ENCODE peak calls at places on chromosomes 12 and 14, in nine cellular contexts. One of them, this sample, is unnamed.

GRCh38 chr14:63901434-63902085 is 48.8 kb downstream of the SYNE2 start:
- DNase-seq in IMR-90: peak; percentile 60
- DNase-seq in esophagus squamous epithelium: no peak
- DNase-seq in PC-9: no peak
- DNase-seq in lung: no peak
- DNase-seq in Peyer's patch: no peak
- DNase-seq in effector memory CD4-positive, alpha-beta T cell: no peak
- DNase-seq in tibial nerve: peak; percentile 61
- DNase-seq in mesenchymal stem cell: peak; percentile 67
- DNase-seq in this sample: no peak

GRCh38 chr12:78530065-78530765 is 334.4 kb upstream of the SYT1 start:
- DNase-seq in IMR-90: peak; percentile 38
- DNase-seq in effector memory CD4-positive, alpha-beta T cell: no peak
- DNase-seq in tibial nerve: no peak
- DNase-seq in lung: no peak
- DNase-seq in mesenchymal stem cell: peak; percentile 54
- DNase-seq in esophagus squamous epithelium: no peak
- DNase-seq in Peyer's patch: no peak
- DNase-seq in PC-9: no peak
- DNase-seq in this sample: peak; percentile 54

GRCh38 chr14:25944020-25944419 is 653.8 kb downstream of the NOVA1 start:
- DNase-seq in tibial nerve: no peak
- DNase-seq in effector memory CD4-positive, alpha-beta T cell: no peak
- DNase-seq in esophagus squamous epithelium: no peak
- DNase-seq in PC-9: no peak
- DNase-seq in IMR-90: no peak
- DNase-seq in mesenchymal stem cell: no peak
- DNase-seq in Peyer's patch: no peak
- DNase-seq in lung: no peak
- DNase-seq in this sample: no peak

GRCh38 chr14:71403673-71404072 is 496.4 kb downstream of the PCNX1 start:
- DNase-seq in Peyer's patch: peak; percentile 24
- DNase-seq in IMR-90: peak; percentile 44
- DNase-seq in PC-9: no peak
- DNase-seq in lung: no peak
- DNase-seq in effector memory CD4-positive, alpha-beta T cell: no peak
- DNase-seq in tibial nerve: no peak
- DNase-seq in esophagus squamous epithelium: no peak
- DNase-seq in mesenchymal stem cell: peak; percentile 14
- DNase-seq in this sample: peak; percentile 33

GRCh38 chr14:22065372-22065771 is 391.8 kb upstream of the OR4E1 start:
- DNase-seq in lung: no peak
- DNase-seq in effector memory CD4-positive, alpha-beta T cell: no peak
- DNase-seq in tibial nerve: no peak
- DNase-seq in PC-9: no peak
- DNase-seq in mesenchymal stem cell: no peak
- DNase-seq in Peyer's patch: no peak
- DNase-seq in esophagus squamous epithelium: no peak
- DNase-seq in IMR-90: no peak
- DNase-seq in this sample: no peak

GRCh38 chr12:46983959-46984833 is 95.2 kb upstream of the PCED1B start:
- DNase-seq in tibial nerve: peak; percentile 5
- DNase-seq in lung: no peak
- DNase-seq in Peyer's patch: no peak
- DNase-seq in esophagus squamous epithelium: no peak
- DNase-seq in effector memory CD4-positive, alpha-beta T cell: no peak
- DNase-seq in mesenchymal stem cell: peak; percentile 70
- DNase-seq in PC-9: peak; percentile 64
- DNase-seq in IMR-90: peak; percentile 75
- DNase-seq in this sample: peak; percentile 88

GRCh38 chr12:1083888-1084262 is 92.9 kb downstream of the ERC1 start:
- DNase-seq in lung: no peak
- DNase-seq in IMR-90: peak; percentile 69
- DNase-seq in Peyer's patch: no peak
- DNase-seq in tibial nerve: peak; percentile 40
- DNase-seq in PC-9: peak; percentile 55
- DNase-seq in mesenchymal stem cell: peak; percentile 59
- DNase-seq in effector memory CD4-positive, alpha-beta T cell: no peak
- DNase-seq in esophagus squamous epithelium: no peak
- DNase-seq in this sample: peak; percentile 57

GRCh38 chr12:119179335-119180021 is 747 bp downstream of the HSPB8 start:
- DNase-seq in lung: peak; percentile 61
- DNase-seq in Peyer's patch: no peak
- DNase-seq in IMR-90: peak; percentile 70
- DNase-seq in mesenchymal stem cell: peak; percentile 86
- DNase-seq in PC-9: peak; percentile 84
- DNase-seq in effector memory CD4-positive, alpha-beta T cell: no peak
- DNase-seq in tibial nerve: peak; percentile 35
- DNase-seq in esophagus squamous epithelium: no peak
- DNase-seq in this sample: peak; percentile 96

GRCh38 chr14:58783801-58784511 is 146.2 kb downstream of the DACT1 start:
- DNase-seq in Peyer's patch: no peak
- DNase-seq in tibial nerve: no peak
- DNase-seq in effector memory CD4-positive, alpha-beta T cell: no peak
- DNase-seq in PC-9: no peak
- DNase-seq in lung: no peak
- DNase-seq in mesenchymal stem cell: no peak
- DNase-seq in IMR-90: peak; percentile 30
- DNase-seq in esophagus squamous epithelium: no peak
- DNase-seq in this sample: no peak

GRCh38 chr14:24986206-24986893 is 63.6 kb downstream of the STXBP6 start:
- DNase-seq in lung: no peak
- DNase-seq in IMR-90: no peak
- DNase-seq in mesenchymal stem cell: no peak
- DNase-seq in esophagus squamous epithelium: no peak
- DNase-seq in Peyer's patch: no peak
- DNase-seq in tibial nerve: no peak
- DNase-seq in effector memory CD4-positive, alpha-beta T cell: no peak
- DNase-seq in PC-9: no peak
- DNase-seq in this sample: no peak

GRCh38 chr12:26938660-26939185 is 453 bp downstream of the FGFR1OP2 start:
- DNase-seq in PC-9: peak; percentile 43
- DNase-seq in mesenchymal stem cell: no peak
- DNase-seq in IMR-90: no peak
- DNase-seq in tibial nerve: peak; percentile 22
- DNase-seq in esophagus squamous epithelium: no peak
- DNase-seq in effector memory CD4-positive, alpha-beta T cell: no peak
- DNase-seq in lung: peak; percentile 33
- DNase-seq in Peyer's patch: peak; percentile 43
- DNase-seq in this sample: peak; percentile 55

GRCh38 chr12:12230275-12230674 is 36.6 kb downstream of the LRP6 start:
- DNase-seq in esophagus squamous epithelium: no peak
- DNase-seq in tibial nerve: no peak
- DNase-seq in IMR-90: no peak
- DNase-seq in PC-9: no peak
- DNase-seq in lung: no peak
- DNase-seq in effector memory CD4-positive, alpha-beta T cell: no peak
- DNase-seq in Peyer's patch: no peak
- DNase-seq in mesenchymal stem cell: no peak
- DNase-seq in this sample: no peak

GRCh38 chr12:32551058-32551457 is 128.0 kb upstream of the DNM1L start:
- DNase-seq in tibial nerve: no peak
- DNase-seq in Peyer's patch: no peak
- DNase-seq in lung: no peak
- DNase-seq in PC-9: no peak
- DNase-seq in mesenchymal stem cell: no peak
- DNase-seq in esophagus squamous epithelium: no peak
- DNase-seq in IMR-90: no peak
- DNase-seq in effector memory CD4-positive, alpha-beta T cell: no peak
- DNase-seq in this sample: no peak
- H3K4me1 ChIP-seq in tibial nerve: peaks cover 35% of the 10 kb centered on the region
- H3K4me1 ChIP-seq in Peyer's patch: no peaks in the 10 kb centered on the region
- H3K4me1 ChIP-seq in lung: peaks cover 37% of the 10 kb centered on the region
- H3K4me1 ChIP-seq in PC-9: no peaks in the 10 kb centered on the region
- H3K4me1 ChIP-seq in mesenchymal stem cell: peaks cover 18% of the 10 kb centered on the region
- H3K4me1 ChIP-seq in esophagus squamous epithelium: peaks cover 8% of the 10 kb centered on the region
- H3K4me1 ChIP-seq in IMR-90: peaks cover 8% of the 10 kb centered on the region
- H3K4me1 ChIP-seq in effector memory CD4-positive, alpha-beta T cell: no peaks in the 10 kb centered on the region
- H3K4me1 ChIP-seq in this sample: no peaks in the 10 kb centered on the region

GRCh38 chr12:57087689-57088441 is 1.0 kb upstream of the NAB2 start:
- DNase-seq in Peyer's patch: peak; percentile 90
- DNase-seq in mesenchymal stem cell: peak; percentile 99
- DNase-seq in lung: peak; percentile 94
- DNase-seq in effector memory CD4-positive, alpha-beta T cell: peak; percentile 72
- DNase-seq in esophagus squamous epithelium: peak; percentile 53
- DNase-seq in PC-9: peak; percentile 80
- DNase-seq in IMR-90: peak; percentile 98
- DNase-seq in tibial nerve: peak; percentile 86
- DNase-seq in this sample: peak; percentile 98
- H3K27ac ChIP-seq in Peyer's patch: peak overlapping the region; percentile 98
- H3K27ac ChIP-seq in mesenchymal stem cell: peak overlapping the region; percentile 87
- H3K27ac ChIP-seq in lung: peak overlapping the region; percentile 99
- H3K27ac ChIP-seq in effector memory CD4-positive, alpha-beta T cell: peak overlapping the region; percentile 97
- H3K27ac ChIP-seq in esophagus squamous epithelium: peak overlapping the region; percentile 98
- H3K27ac ChIP-seq in PC-9: peak overlapping the region; percentile 91
- H3K27ac ChIP-seq in IMR-90: peak overlapping the region; percentile 98
- H3K27ac ChIP-seq in tibial nerve: peak overlapping the region; percentile 99
- H3K27ac ChIP-seq in this sample: peak overlapping the region; percentile 97

DNA sequence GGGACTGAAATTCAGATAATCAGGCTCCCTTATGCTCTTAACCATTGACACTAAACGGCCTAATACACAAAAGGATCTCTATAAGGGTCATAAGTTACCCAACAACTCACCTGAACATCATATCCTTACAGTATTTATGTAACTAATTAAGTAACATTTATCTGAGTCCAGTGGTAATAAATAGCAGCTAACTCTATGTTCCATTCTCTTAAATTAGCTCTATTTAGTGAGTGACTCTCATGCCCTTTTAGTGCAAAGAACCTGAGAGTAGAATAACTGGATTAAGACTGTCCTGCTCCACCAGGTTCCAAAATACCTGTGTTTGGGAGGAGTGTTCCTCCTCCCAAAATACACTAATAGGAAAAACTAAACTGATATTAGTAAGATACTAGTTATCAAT is 9.8 kb downstream of the SCAF11 start:
- DNase-seq in IMR-90: no peak
- DNase-seq in effector memory CD4-positive, alpha-beta T cell: no peak
- DNase-seq in lung: no peak
- DNase-seq in tibial nerve: no peak
- DNase-seq in PC-9: no peak
- DNase-seq in Peyer's patch: no peak
- DNase-seq in esophagus squamous epithelium: no peak
- DNase-seq in mesenchymal stem cell: no peak
- DNase-seq in this sample: no peak
- H3K4me1 ChIP-seq in IMR-90: peaks cover 2% of the 10 kb centered on the region
- H3K4me1 ChIP-seq in effector memory CD4-positive, alpha-beta T cell: peaks cover 18% of the 10 kb centered on the region
- H3K4me1 ChIP-seq in lung: peaks cover 36% of the 10 kb centered on the region
- H3K4me1 ChIP-seq in tibial nerve: peaks cover 37% of the 10 kb centered on the region
- H3K4me1 ChIP-seq in PC-9: no peaks in the 10 kb centered on the region
- H3K4me1 ChIP-seq in Peyer's patch: no peaks in the 10 kb centered on the region
- H3K4me1 ChIP-seq in esophagus squamous epithelium: no peaks in the 10 kb centered on the region
- H3K4me1 ChIP-seq in mesenchymal stem cell: no peaks in the 10 kb centered on the region
- H3K4me1 ChIP-seq in this sample: no peaks in the 10 kb centered on the region

DNA sequence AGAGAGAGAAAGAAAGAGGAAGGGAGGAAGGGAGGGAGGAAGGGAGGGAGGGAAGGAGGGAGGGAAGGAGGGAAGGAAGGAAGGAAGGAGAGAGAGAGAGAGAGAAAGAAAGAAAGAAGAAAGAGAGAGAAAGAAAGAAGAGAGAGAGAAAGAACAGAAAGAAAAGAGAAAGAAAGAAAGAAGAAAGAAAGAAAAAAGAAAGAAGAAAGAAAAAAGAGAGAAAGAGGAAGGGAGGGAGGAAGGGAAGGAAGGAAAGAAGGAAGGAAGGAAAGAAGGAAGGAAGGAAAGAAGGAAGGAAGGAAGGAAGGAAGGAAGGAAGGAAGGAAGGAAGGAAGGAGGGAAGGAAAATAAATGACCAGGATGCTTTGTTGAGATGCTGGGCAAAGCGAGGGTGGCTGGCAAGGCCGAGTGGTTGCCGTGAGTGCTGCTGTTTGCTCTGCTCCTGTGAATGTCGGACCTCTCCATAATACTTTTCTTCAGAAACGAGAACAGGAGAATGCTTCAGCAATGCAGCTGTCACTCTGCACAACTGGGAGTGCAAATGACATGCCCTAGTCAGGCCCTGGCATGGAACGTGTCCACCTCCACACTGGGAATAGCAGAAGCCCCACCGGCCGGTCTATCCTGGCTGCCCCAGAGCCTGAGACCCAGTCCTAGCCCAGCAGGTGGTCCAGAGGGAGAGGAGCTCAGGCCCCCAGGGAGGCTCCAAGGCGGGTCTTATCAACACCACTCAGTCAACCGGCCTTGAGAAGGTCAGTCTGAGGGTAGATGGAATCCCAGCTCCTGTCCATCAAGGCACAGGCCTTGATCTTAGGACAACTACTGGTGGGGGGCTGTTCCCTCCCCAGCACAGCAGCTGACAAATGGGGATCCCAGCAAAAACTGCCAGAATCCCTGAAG is 25.1 kb upstream of the EIF5 start:
- DNase-seq in Peyer's patch: no peak
- DNase-seq in effector memory CD4-positive, alpha-beta T cell: no peak
- DNase-seq in IMR-90: no peak
- DNase-seq in mesenchymal stem cell: no peak
- DNase-seq in esophagus squamous epithelium: no peak
- DNase-seq in PC-9: no peak
- DNase-seq in tibial nerve: no peak
- DNase-seq in lung: no peak
- DNase-seq in this sample: no peak
- H3K27ac ChIP-seq in Peyer's patch: no peak overlapping the region
- H3K27ac ChIP-seq in effector memory CD4-positive, alpha-beta T cell: no peak overlapping the region
- H3K27ac ChIP-seq in IMR-90: no peak overlapping the region
- H3K27ac ChIP-seq in mesenchymal stem cell: no peak overlapping the region
- H3K27ac ChIP-seq in esophagus squamous epithelium: no peak overlapping the region
- H3K27ac ChIP-seq in PC-9: no peak overlapping the region
- H3K27ac ChIP-seq in tibial nerve: no peak overlapping the region
- H3K27ac ChIP-seq in lung: no peak overlapping the region
- H3K27ac ChIP-seq in this sample: no peak overlapping the region

GRCh38 chr14:99566390-99567354 is 37.3 kb downstream of the CCDC85C start:
- DNase-seq in IMR-90: no peak
- DNase-seq in mesenchymal stem cell: no peak
- DNase-seq in esophagus squamous epithelium: no peak
- DNase-seq in lung: no peak
- DNase-seq in Peyer's patch: no peak
- DNase-seq in tibial nerve: no peak
- DNase-seq in effector memory CD4-positive, alpha-beta T cell: no peak
- DNase-seq in PC-9: no peak
- DNase-seq in this sample: no peak
- H3K4me1 ChIP-seq in IMR-90: peaks cover 46% of the 10 kb centered on the region
- H3K4me1 ChIP-seq in mesenchymal stem cell: peaks cover 62% of the 10 kb centered on the region
- H3K4me1 ChIP-seq in esophagus squamous epithelium: peaks cover 56% of the 10 kb centered on the region
- H3K4me1 ChIP-seq in lung: peaks cover 5% of the 10 kb centered on the region
- H3K4me1 ChIP-seq in Peyer's patch: no peaks in the 10 kb centered on the region
- H3K4me1 ChIP-seq in tibial nerve: peaks cover 30% of the 10 kb centered on the region
- H3K4me1 ChIP-seq in effector memory CD4-positive, alpha-beta T cell: no peaks in the 10 kb centered on the region
- H3K4me1 ChIP-seq in PC-9: peaks cover 32% of the 10 kb centered on the region
- H3K4me1 ChIP-seq in this sample: peaks cover 16% of the 10 kb centered on the region

DNA sequence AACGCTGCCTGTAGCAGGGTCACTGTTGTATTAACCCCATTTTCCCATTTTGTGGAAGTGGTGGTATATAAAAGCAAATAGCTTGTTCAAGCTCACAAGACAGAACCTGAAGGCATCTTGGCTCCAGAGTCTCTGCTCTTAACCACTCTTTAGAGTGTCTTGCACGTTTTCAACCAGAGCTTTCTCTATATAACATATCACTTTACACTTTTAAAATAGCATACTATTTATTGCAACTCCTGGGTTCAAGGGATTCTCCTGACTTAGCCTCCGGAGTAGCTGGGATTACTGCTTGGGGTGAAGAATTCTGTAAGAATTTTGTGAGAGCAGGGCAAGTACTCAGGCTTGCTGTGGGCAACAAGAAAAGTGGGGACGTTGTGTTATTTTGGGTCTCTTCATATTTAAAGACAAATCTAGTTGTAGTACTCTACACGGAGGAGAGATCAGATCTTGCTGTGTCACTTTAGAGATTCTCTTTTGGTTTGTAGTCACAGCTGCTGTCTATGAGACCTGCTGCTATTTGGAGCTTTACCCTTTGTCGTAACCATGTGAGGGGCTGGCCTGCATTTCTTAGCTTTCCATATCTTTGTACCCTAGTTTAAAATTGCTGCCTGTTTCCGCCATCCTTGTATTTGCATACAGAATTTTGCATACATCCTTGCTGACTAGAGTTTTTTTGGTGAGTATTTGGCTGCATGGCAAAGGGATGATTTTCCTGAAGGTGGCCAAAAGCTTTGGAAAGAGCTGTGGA is 40.7 kb downstream of the WDR20 start:
- DNase-seq in tibial nerve: no peak
- DNase-seq in esophagus squamous epithelium: no peak
- DNase-seq in PC-9: no peak
- DNase-seq in IMR-90: no peak
- DNase-seq in lung: no peak
- DNase-seq in effector memory CD4-positive, alpha-beta T cell: no peak
- DNase-seq in mesenchymal stem cell: no peak
- DNase-seq in Peyer's patch: no peak
- DNase-seq in this sample: no peak
- H3K27ac ChIP-seq in tibial nerve: no peak overlapping the region
- H3K27ac ChIP-seq in esophagus squamous epithelium: no peak overlapping the region
- H3K27ac ChIP-seq in PC-9: peak overlapping the region; percentile 1
- H3K27ac ChIP-seq in IMR-90: no peak overlapping the region
- H3K27ac ChIP-seq in lung: no peak overlapping the region
- H3K27ac ChIP-seq in effector memory CD4-positive, alpha-beta T cell: no peak overlapping the region
- H3K27ac ChIP-seq in mesenchymal stem cell: no peak overlapping the region
- H3K27ac ChIP-seq in Peyer's patch: no peak overlapping the region
- H3K27ac ChIP-seq in this sample: no peak overlapping the region